ENCODE peak calls at places on chromosome 14, in five cellular contexts. W is tibial artery; T is heart right ventricle; F is mammary epithelial cell; K is CD8-positive, alpha-beta memory T cell. Z is an unnamed sample.

GRCh38 chr14:39339003-39339402 is 93.2 kb downstream of the FBXO33 start:
- DNase-seq in W (no peak), T (no peak), F (no peak), K (no peak), Z (no peak)

GRCh38 chr14:54106802-54107377 is 150.3 kb upstream of the BMP4 start:
- DNase-seq in W (no peak), T (no peak), F (no peak), K (no peak), Z (no peak)

GRCh38 chr14:90874599-90874998 is 58.4 kb upstream of the TTC7B start:
- DNase-seq in W (no peak), T (no peak), F (no peak), K (no peak), Z (no peak)

GRCh38 chr14:53900499-53900898 is 56.1 kb downstream of the BMP4 start:
- DNase-seq in W (peak), T (peak), F (no peak), K (no peak), Z (no peak)

GRCh38 chr14:104392396-104393198 is 187.0 kb upstream of the C14orf180 start:
- DNase-seq in W (peak), T (no peak), F (no peak), K (no peak), Z (peak)

GRCh38 chr14:55609681-55610080 is 29.7 kb downstream of the KTN1 start:
- DNase-seq in W (no peak), T (no peak), F (no peak), K (no peak), Z (no peak)

GRCh38 chr14:33932526-33933292 is 18.2 kb downstream of the EGLN3 start:
- DNase-seq in W (no peak), T (peak), F (no peak), K (no peak), Z (no peak)

GRCh38 chr14:61388173-61388975 is 67.0 kb downstream of the PRKCH start:
- DNase-seq in W (no peak), T (no peak), F (peak), K (peak), Z (no peak)

GRCh38 chr14:23465261-23465660 is 4.2 kb upstream of the NGDN start:
- DNase-seq in W (no peak), T (no peak), F (no peak), K (no peak), Z (no peak)

GRCh38 chr14:65770681-65771080 is 358.2 kb downstream of the FUT8 start:
- DNase-seq in W (no peak), T (no peak), F (no peak), K (no peak), Z (no peak)

GRCh38 chr14:72401632-72402428 is 469.6 kb downstream of the RGS6 start:
- DNase-seq in W (no peak), T (no peak), F (no peak), K (no peak), Z (no peak)

GRCh38 chr14:81450100-81450531 is 50.0 kb upstream of the STON2 start:
- DNase-seq in W (no peak), T (peak), F (no peak), K (no peak), Z (peak)

GRCh38 chr14:55599250-55599879 is 19.4 kb downstream of the KTN1 start:
- DNase-seq in W (peak), T (no peak), F (no peak), K (no peak), Z (peak)

GRCh38 chr14:104319489-104320241 is 181.3 kb downstream of the KIF26A start:
- DNase-seq in W (peak), T (no peak), F (no peak), K (no peak), Z (peak)

GRCh38 chr14:50816419-50817047 is 14.4 kb downstream of the NIN start:
- DNase-seq in W (no peak), T (peak), F (no peak), K (no peak), Z (peak)

GRCh38 chr14:83300454-83301064 is 1766.9 kb upstream of the SEL1L start:
- DNase-seq in W (no peak), T (no peak), F (peak), K (no peak), Z (no peak)

GRCh38 chr14:93742761-93743160 is 45.5 kb downstream of the PRIMA1 start:
- DNase-seq in W (no peak), T (peak), F (no peak), K (no peak), Z (peak)

GRCh38 chr14:33964599-33965317 is 13.9 kb upstream of the EGLN3 start:
- DNase-seq in W (no peak), T (no peak), F (no peak), K (no peak), Z (no peak)

GRCh38 chr14:67416085-67416484 is 4.1 kb upstream of the PLEK2 start:
- DNase-seq in W (no peak), T (no peak), F (no peak), K (no peak), Z (no peak)

GRCh38 chr14:65491274-65491673 is 78.7 kb downstream of the FUT8 start:
- DNase-seq in W (no peak), T (no peak), F (no peak), K (no peak), Z (no peak)

GRCh38 chr14:64253672-64254071 is 40.5 kb downstream of the ESR2 start:
- DNase-seq in W (no peak), T (no peak), F (peak), K (no peak), Z (no peak)

GRCh38 chr14:48323655-48324054 is 648.2 kb upstream of the MDGA2 start:
- DNase-seq in W (no peak), T (no peak), F (peak), K (no peak), Z (no peak)

GRCh38 chr14:34843011-34843554 is 32.1 kb downstream of the BAZ1A start:
- DNase-seq in W (no peak), T (no peak), F (peak), K (no peak), Z (no peak)

GRCh38 chr14:74566174-74567125 is 45.6 kb downstream of the LTBP2 start:
- DNase-seq in W (no peak), T (no peak), F (peak), K (no peak), Z (no peak)

GRCh38 chr14:35553808-35554207 is 19.8 kb downstream of the INSM2 start:
- DNase-seq in W (no peak), T (no peak), F (peak), K (no peak), Z (no peak)

GRCh38 chr14:50620341-50620740 is 47.8 kb downstream of the SAV1 start:
- DNase-seq in W (no peak), T (no peak), F (peak), K (no peak), Z (no peak)

GRCh38 chr14:89418452-89418851 is 1.4 kb upstream of the FOXN3 start:
- DNase-seq in W (no peak), T (no peak), F (no peak), K (no peak), Z (no peak)

GRCh38 chr14:50667491-50668007 is 557 bp downstream of the SAV1 start:
- DNase-seq in W (peak), T (no peak), F (peak), K (no peak), Z (peak)

GRCh38 chr14:78902010-78902623 is 731.9 kb downstream of the NRXN3 start:
- DNase-seq in W (no peak), T (peak), F (peak), K (no peak), Z (no peak)

DNA sequence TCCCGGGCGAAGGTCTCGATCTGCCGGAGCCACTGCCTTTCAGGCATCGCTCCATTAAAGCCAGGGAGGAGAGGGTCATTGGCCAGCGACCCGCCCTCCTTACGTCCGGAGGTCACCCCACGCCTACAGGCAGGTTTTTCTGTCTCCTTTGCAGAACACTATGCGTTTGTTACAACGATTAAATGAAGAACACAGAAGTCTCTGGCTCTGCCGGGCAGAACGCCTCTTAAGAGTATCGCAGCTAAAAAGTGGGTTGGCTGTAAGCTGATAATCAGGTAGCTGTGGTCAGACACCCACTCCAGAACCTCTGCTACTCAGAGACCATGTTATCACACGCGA is 15.0 kb downstream of the OTX2 start:
- DNase-seq in W (no peak), T (no peak), F (no peak), K (no peak), Z (no peak)
- H3K27ac ChIP-seq in W (no peak), T (no peak), F (no peak), K (no peak), Z (no peak)

DNA sequence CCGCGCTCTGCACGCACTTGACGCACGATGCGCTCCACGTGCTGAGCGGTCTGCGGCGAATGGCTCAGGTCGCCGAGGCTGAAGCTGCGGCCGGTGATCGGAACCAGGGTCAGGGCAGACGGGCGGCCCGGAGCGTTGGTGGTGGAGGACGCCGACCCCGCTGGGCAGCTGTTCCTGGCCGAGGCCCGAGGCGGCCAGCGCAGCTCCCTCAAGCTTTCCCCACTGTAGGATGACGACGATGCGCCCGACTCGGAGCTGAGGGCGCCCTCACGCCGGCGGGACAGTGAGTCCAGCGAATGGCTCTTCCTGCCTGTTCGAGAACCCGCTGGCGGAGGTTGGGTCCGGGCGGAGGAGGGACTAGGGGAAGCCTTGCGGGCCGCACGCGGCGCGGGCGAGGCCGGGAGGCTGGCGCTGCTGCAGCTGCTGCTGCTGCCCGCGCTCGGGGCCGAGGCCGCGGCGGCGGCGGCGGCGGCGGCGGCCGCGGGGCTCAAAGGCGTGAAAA is 2.0 kb downstream of the CCDC177 start:
- DNase-seq in W (no peak), T (no peak), F (no peak), K (no peak), Z (no peak)
- H3K4me3 ChIP-seq in W (peak), T (peak), F (no peak), K (no peak), Z (peak)

DNA sequence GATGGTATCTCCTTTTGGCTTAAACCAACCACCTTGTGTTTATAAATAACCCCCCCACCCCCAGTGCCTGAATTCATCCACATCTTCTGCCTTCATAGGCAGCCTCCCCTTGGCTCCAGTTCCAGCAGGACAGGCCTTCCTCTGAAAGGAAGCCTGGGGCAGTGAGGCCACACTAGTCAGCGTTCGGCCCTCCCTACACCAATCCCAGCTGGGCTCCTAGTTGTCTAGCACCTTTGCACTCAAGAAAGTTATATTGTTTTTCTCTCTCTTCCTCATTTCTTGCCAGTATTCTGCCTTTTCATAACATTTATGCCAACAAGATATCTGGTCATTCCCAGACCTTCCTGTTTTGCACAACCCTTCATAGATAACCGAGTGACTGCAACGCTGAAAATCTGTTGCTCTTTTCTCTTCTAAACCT is 73.1 kb upstream of the ACTN1 start:
- DNase-seq in W (no peak), T (no peak), F (no peak), K (no peak), Z (peak)
- H3K27ac ChIP-seq in W (peak), T (peak), F (no peak), K (no peak), Z (no peak)

GRCh38 chr14:77027538-77028383 is 747 bp downstream of the IRF2BPL start:
- DNase-seq in W (peak), T (peak), F (peak), K (peak), Z (peak)

GRCh38 chr14:77026930-77027537 is 1.5 kb downstream of the IRF2BPL start:
- DNase-seq in W (peak), T (peak), F (peak), K (peak), Z (peak)

GRCh38 chr14:77024171-77024627 is 4.3 kb downstream of the IRF2BPL start:
- DNase-seq in W (no peak), T (no peak), F (peak), K (peak), Z (peak)

GRCh38 chr14:77025744-77026165 is 2.8 kb downstream of the IRF2BPL start:
- DNase-seq in W (no peak), T (no peak), F (peak), K (no peak), Z (no peak)

GRCh38 chr14:77026166-77026929 is 2.2 kb downstream of the IRF2BPL start:
- DNase-seq in W (peak), T (no peak), F (peak), K (no peak), Z (peak)
- H3K4me3 ChIP-seq in W (peak), T (peak), F (peak), K (peak), Z (peak)

GRCh38 chr14:95490727-95491451 is 25.6 kb downstream of the SYNE3 start:
- DNase-seq in W (no peak), T (no peak), F (peak), K (no peak), Z (peak)
- H3K27ac ChIP-seq in W (peak), T (peak), F (no peak), K (no peak), Z (peak)

GRCh38 chr14:60356921-60357550 is 108.0 kb downstream of the PPM1A start:
- DNase-seq in W (no peak), T (no peak), F (no peak), K (no peak), Z (no peak)
- H3K4me3 ChIP-seq in W (no peak), T (no peak), F (no peak), K (no peak), Z (no peak)

DNA sequence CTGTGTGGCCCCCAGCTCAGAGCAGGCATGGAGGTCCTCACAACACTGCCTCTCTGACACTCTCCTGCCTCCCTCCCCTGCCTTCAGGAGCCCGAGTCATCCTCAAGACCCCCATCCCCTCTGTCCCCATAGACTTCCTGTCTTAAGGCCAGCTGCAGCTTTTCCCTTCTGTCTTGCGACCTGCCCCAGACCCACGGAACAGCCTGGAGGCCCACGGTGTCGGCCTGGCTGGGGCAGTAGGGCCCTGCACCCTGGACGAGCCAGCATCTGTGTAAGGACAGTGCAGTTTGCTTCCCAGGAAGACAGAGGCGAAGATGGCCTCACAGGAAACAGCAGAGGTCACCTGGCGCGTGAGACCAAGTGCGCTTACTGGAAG is 9.7 kb downstream of the TEDC1 start:
- DNase-seq in W (peak), T (no peak), F (no peak), K (no peak), Z (no peak)
- H3K27ac ChIP-seq in W (no peak), T (no peak), F (no peak), K (no peak), Z (no peak)

DNA sequence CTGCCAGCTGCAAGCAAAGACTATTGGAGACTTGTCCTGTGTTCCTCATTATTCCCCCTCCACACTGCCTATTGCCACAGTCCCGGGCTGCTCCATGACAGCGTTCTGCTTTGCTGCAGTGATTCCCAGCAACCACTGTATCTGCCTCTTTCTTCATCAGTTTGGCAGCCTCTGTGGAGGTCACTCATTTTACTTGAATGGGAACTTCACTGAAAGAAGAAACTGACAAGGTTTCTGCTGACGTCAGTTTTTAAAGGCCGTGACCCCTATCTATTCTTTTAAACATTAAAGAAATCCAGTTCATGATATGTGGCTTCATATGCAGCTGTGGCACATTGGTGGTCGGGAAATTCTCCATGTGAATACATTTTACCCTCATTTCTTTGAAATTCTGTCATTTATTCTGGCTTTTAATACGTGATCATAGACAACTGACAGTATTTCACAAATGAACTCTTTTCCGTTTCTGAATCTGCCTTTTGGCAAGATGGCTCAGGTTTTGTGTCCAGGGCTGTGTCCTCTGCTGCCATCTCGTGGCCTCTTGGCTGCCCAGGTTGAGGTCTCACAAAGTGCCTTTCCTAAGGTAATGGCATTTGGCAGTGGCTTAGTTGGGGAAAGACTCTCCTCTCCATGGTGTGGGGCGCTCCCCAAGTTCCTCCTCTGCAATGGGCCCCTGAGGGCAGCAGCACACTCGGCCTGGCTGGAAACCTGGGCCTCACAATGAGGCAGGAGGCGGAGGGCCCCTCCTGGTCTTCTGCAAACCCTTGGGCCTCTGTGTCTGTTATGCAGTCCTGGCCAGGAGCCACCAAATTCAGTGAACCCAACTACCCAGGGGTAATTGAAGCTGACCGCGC is 5.9 kb downstream of the TMEM253 start:
- DNase-seq in W (peak), T (peak), F (peak), K (peak), Z (peak)
- H3K4me3 ChIP-seq in W (peak), T (peak), F (no peak), K (peak), Z (no peak)

DNA sequence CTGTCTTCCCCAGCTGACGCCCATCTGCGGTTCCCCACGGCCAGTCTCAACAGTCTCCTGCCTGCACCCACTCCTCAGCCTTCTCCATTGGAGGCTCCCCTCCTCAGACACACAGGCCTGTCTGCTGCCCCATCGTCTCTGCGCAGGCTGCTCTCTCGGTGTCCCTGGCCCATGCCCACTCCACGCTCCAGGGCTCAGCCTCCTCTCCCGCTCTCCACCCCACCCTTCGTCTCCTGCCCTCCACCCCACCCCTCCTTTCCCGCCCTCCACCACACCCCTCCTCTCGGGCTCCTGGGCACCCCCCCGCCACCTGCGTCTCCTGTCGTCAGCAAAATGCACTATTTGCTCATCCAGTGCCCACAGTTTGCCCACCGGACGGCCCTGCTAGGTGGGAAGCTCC is 119.6 kb upstream of the DIO3 start:
- DNase-seq in W (no peak), T (no peak), F (no peak), K (no peak), Z (no peak)
- H3K27ac ChIP-seq in W (no peak), T (no peak), F (no peak), K (no peak), Z (no peak)

GRCh38 chr14:102437997-102438922 is 71.3 kb downstream of the ANKRD9 start:
- DNase-seq in W (peak), T (peak), F (peak), K (peak), Z (peak)
- H3K4me3 ChIP-seq in W (peak), T (peak), F (peak), K (no peak), Z (no peak)